ENCODE peak calls at places on chromosomes 1 and 21, in four cellular contexts. One of them, this sample, is unnamed.

GRCh38 chr1:246784621-246785535 is 60.7 kb downstream of the SCCPDH start:
- DNase-seq in left ventricle myocardium inferior: no peak
- DNase-seq in brain microvascular endothelial cell: peak; percentile 65
- DNase-seq in heart right ventricle: no peak
- DNase-seq in this sample: no peak

GRCh38 chr1:173269490-173270230 is 62.5 kb upstream of the TNFSF4 start:
- DNase-seq in left ventricle myocardium inferior: no peak
- DNase-seq in heart right ventricle: no peak
- DNase-seq in brain microvascular endothelial cell: peak; percentile 95
- DNase-seq in this sample: no peak

GRCh38 chr1:109826930-109827349 is 63.2 kb upstream of the EPS8L3 start:
- DNase-seq in left ventricle myocardium inferior: peak; percentile 75
- DNase-seq in heart right ventricle: peak; percentile 63
- DNase-seq in brain microvascular endothelial cell: no peak
- DNase-seq in this sample: peak; percentile 70

GRCh38 chr1:17662786-17663185 is 92.3 kb upstream of the ACTL8 start:
- DNase-seq in brain microvascular endothelial cell: no peak
- DNase-seq in left ventricle myocardium inferior: no peak
- DNase-seq in heart right ventricle: no peak
- DNase-seq in this sample: no peak

GRCh38 chr1:9356829-9357466 is 64.3 kb downstream of the SPSB1 start:
- DNase-seq in brain microvascular endothelial cell: no peak
- DNase-seq in left ventricle myocardium inferior: no peak
- DNase-seq in heart right ventricle: no peak
- DNase-seq in this sample: no peak

GRCh38 chr1:237789619-237790018 is 101.1 kb downstream of the ZP4 start:
- DNase-seq in brain microvascular endothelial cell: no peak
- DNase-seq in heart right ventricle: no peak
- DNase-seq in left ventricle myocardium inferior: no peak
- DNase-seq in this sample: no peak

GRCh38 chr1:202586018-202586821 is 124.0 kb downstream of the SYT2 start:
- DNase-seq in brain microvascular endothelial cell: no peak
- DNase-seq in left ventricle myocardium inferior: no peak
- DNase-seq in heart right ventricle: peak; percentile 26
- DNase-seq in this sample: peak; percentile 45

GRCh38 chr21:38438476-38438893 is 59.8 kb downstream of the ERG start:
- DNase-seq in heart right ventricle: peak; percentile 71
- DNase-seq in brain microvascular endothelial cell: peak; percentile 97
- DNase-seq in left ventricle myocardium inferior: peak; percentile 67
- DNase-seq in this sample: peak; percentile 55

GRCh38 chr1:233300326-233300725 is 4.8 kb upstream of the PCNX2 start:
- DNase-seq in brain microvascular endothelial cell: no peak
- DNase-seq in heart right ventricle: no peak
- DNase-seq in left ventricle myocardium inferior: no peak
- DNase-seq in this sample: no peak

GRCh38 chr1:223304931-223305330 is 59.0 kb downstream of the SUSD4 start:
- DNase-seq in left ventricle myocardium inferior: no peak
- DNase-seq in heart right ventricle: no peak
- DNase-seq in brain microvascular endothelial cell: no peak
- DNase-seq in this sample: no peak

GRCh38 chr1:242428403-242429190 is 95.9 kb downstream of the PLD5 start:
- DNase-seq in brain microvascular endothelial cell: no peak
- DNase-seq in left ventricle myocardium inferior: no peak
- DNase-seq in heart right ventricle: no peak
- DNase-seq in this sample: no peak

GRCh38 chr1:151327903-151328674 is 873 bp upstream of the PI4KB start:
- DNase-seq in left ventricle myocardium inferior: no peak
- DNase-seq in heart right ventricle: peak; percentile 24
- DNase-seq in brain microvascular endothelial cell: no peak
- DNase-seq in this sample: no peak

GRCh38 chr21:30072496-30072895 is 94.1 kb downstream of the CLDN17 start:
- DNase-seq in left ventricle myocardium inferior: no peak
- DNase-seq in brain microvascular endothelial cell: peak; percentile 45
- DNase-seq in heart right ventricle: no peak
- DNase-seq in this sample: peak; percentile 53

GRCh38 chr1:41890841-41891311 is 27.8 kb downstream of the HIVEP3 start:
- DNase-seq in heart right ventricle: peak; percentile 35
- DNase-seq in left ventricle myocardium inferior: peak; percentile 48
- DNase-seq in brain microvascular endothelial cell: no peak
- DNase-seq in this sample: no peak

GRCh38 chr1:233006582-233006981 is 56.2 kb downstream of the NTPCR start:
- DNase-seq in brain microvascular endothelial cell: no peak
- DNase-seq in left ventricle myocardium inferior: no peak
- DNase-seq in heart right ventricle: no peak
- DNase-seq in this sample: no peak

GRCh38 chr1:21573971-21574458 is 64.8 kb downstream of the ALPL start:
- DNase-seq in brain microvascular endothelial cell: peak; percentile 70
- DNase-seq in heart right ventricle: peak; percentile 84
- DNase-seq in left ventricle myocardium inferior: peak; percentile 86
- DNase-seq in this sample: peak; percentile 85

GRCh38 chr1:100611086-100611485 is 73.1 kb downstream of the GPR88 start:
- DNase-seq in left ventricle myocardium inferior: no peak
- DNase-seq in heart right ventricle: no peak
- DNase-seq in brain microvascular endothelial cell: no peak
- DNase-seq in this sample: no peak

GRCh38 chr1:200526709-200527612 is 93.6 kb downstream of the KIF14 start:
- DNase-seq in left ventricle myocardium inferior: no peak
- DNase-seq in brain microvascular endothelial cell: no peak
- DNase-seq in heart right ventricle: no peak
- DNase-seq in this sample: no peak

GRCh38 chr1:41980872-41981653 is 62.3 kb upstream of the HIVEP3 start:
- DNase-seq in left ventricle myocardium inferior: no peak
- DNase-seq in heart right ventricle: no peak
- DNase-seq in brain microvascular endothelial cell: no peak
- DNase-seq in this sample: no peak

GRCh38 chr1:25503551-25504426 is 39.6 kb upstream of the LDLRAP1 start:
- DNase-seq in heart right ventricle: peak; percentile 58
- DNase-seq in left ventricle myocardium inferior: peak; percentile 52
- DNase-seq in brain microvascular endothelial cell: no peak
- DNase-seq in this sample: peak; percentile 65

GRCh38 chr1:108892356-108893140 is 15.8 kb downstream of the GPSM2 start:
- DNase-seq in heart right ventricle: no peak
- DNase-seq in brain microvascular endothelial cell: peak; percentile 19
- DNase-seq in left ventricle myocardium inferior: no peak
- DNase-seq in this sample: no peak

GRCh38 chr1:194378517-194378916 is 1192.1 kb upstream of the B3GALT2 start:
- DNase-seq in brain microvascular endothelial cell: no peak
- DNase-seq in left ventricle myocardium inferior: no peak
- DNase-seq in heart right ventricle: no peak
- DNase-seq in this sample: no peak

GRCh38 chr1:119285482-119285881 is 83.1 kb upstream of the HAO2 start:
- DNase-seq in brain microvascular endothelial cell: peak; percentile 74
- DNase-seq in left ventricle myocardium inferior: no peak
- DNase-seq in heart right ventricle: no peak
- DNase-seq in this sample: no peak

GRCh38 chr21:44791246-44791645 is 10.4 kb downstream of the UBE2G2 start:
- DNase-seq in left ventricle myocardium inferior: no peak
- DNase-seq in brain microvascular endothelial cell: no peak
- DNase-seq in heart right ventricle: no peak
- DNase-seq in this sample: no peak

GRCh38 chr1:173628888-173629287 is 6.2 kb upstream of the TEX50 start:
- DNase-seq in brain microvascular endothelial cell: no peak
- DNase-seq in left ventricle myocardium inferior: no peak
- DNase-seq in heart right ventricle: no peak
- DNase-seq in this sample: no peak

GRCh38 chr1:198892065-198892464 is 253.2 kb downstream of the PTPRC start:
- DNase-seq in brain microvascular endothelial cell: peak; percentile 63
- DNase-seq in left ventricle myocardium inferior: no peak
- DNase-seq in heart right ventricle: no peak
- DNase-seq in this sample: no peak

GRCh38 chr1:33641099-33641830 is 168.8 kb downstream of the ZSCAN20 start:
- DNase-seq in left ventricle myocardium inferior: no peak
- DNase-seq in heart right ventricle: no peak
- DNase-seq in brain microvascular endothelial cell: peak; percentile 14
- DNase-seq in this sample: no peak

GRCh38 chr1:205440121-205440475 is 15.7 kb downstream of the BLACAT1 start:
- DNase-seq in left ventricle myocardium inferior: no peak
- DNase-seq in heart right ventricle: no peak
- DNase-seq in brain microvascular endothelial cell: no peak
- DNase-seq in this sample: no peak

GRCh38 chr1:151888972-151889570 is 20.2 kb downstream of the THEM4 start:
- DNase-seq in heart right ventricle: no peak
- DNase-seq in left ventricle myocardium inferior: no peak
- DNase-seq in brain microvascular endothelial cell: no peak
- DNase-seq in this sample: no peak

GRCh38 chr1:82991569-82991968 is 1007.4 kb downstream of the TTLL7 start:
- DNase-seq in brain microvascular endothelial cell: no peak
- DNase-seq in heart right ventricle: no peak
- DNase-seq in left ventricle myocardium inferior: no peak
- DNase-seq in this sample: no peak

GRCh38 chr1:207064546-207064945 is 11.5 kb downstream of the PFKFB2 start:
- DNase-seq in heart right ventricle: peak; percentile 32
- DNase-seq in left ventricle myocardium inferior: peak; percentile 54
- DNase-seq in brain microvascular endothelial cell: no peak
- DNase-seq in this sample: no peak

GRCh38 chr1:211734791-211735190 is 59.4 kb upstream of the NEK2 start:
- DNase-seq in heart right ventricle: no peak
- DNase-seq in brain microvascular endothelial cell: no peak
- DNase-seq in left ventricle myocardium inferior: no peak
- DNase-seq in this sample: no peak

GRCh38 chr1:104195395-104195794 is 445.7 kb downstream of the AMY1C start:
- DNase-seq in left ventricle myocardium inferior: no peak
- DNase-seq in brain microvascular endothelial cell: no peak
- DNase-seq in heart right ventricle: no peak
- DNase-seq in this sample: no peak

GRCh38 chr1:227788279-227789041 is 27.0 kb upstream of the PRSS38 start:
- DNase-seq in heart right ventricle: no peak
- DNase-seq in brain microvascular endothelial cell: no peak
- DNase-seq in left ventricle myocardium inferior: no peak
- DNase-seq in this sample: no peak

GRCh38 chr1:186927884-186928283 is 99.1 kb downstream of the PLA2G4A start:
- DNase-seq in heart right ventricle: no peak
- DNase-seq in left ventricle myocardium inferior: no peak
- DNase-seq in brain microvascular endothelial cell: no peak
- DNase-seq in this sample: no peak

GRCh38 chr1:116556289-116557006 is 14.4 kb downstream of the CD58 start:
- DNase-seq in heart right ventricle: peak; percentile 49
- DNase-seq in left ventricle myocardium inferior: peak; percentile 57
- DNase-seq in brain microvascular endothelial cell: peak; percentile 96
- DNase-seq in this sample: no peak

GRCh38 chr21:22096314-22096713 is 1098.1 kb downstream of the NCAM2 start:
- DNase-seq in left ventricle myocardium inferior: no peak
- DNase-seq in heart right ventricle: no peak
- DNase-seq in brain microvascular endothelial cell: no peak
- DNase-seq in this sample: no peak

DNA sequence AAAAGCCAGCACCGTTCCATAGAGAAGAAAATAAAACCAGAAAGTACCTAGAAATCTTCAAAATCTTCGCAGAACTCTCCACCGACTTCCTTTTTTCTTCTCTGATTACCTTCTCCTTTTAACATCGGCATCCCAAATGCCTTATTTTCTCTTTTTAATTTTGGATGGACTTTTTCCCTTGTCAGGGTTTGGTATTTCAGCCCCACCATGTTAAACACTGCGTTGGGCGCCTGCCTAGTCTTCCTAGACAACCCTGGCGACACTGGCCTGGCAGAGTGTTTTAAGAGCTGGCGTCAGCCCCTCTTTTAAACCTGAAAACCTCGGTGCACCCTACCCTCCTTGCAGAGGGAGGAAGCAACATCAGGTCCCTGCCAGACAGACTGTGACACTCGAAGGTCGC is 66.0 kb upstream of the EFHD2 start:
- DNase-seq in left ventricle myocardium inferior: peak; percentile 71
- DNase-seq in brain microvascular endothelial cell: peak; percentile 55
- DNase-seq in heart right ventricle: peak; percentile 63
- DNase-seq in this sample: peak; percentile 53
- H3K4me3 ChIP-seq in left ventricle myocardium inferior: no peak overlapping the region
- H3K4me3 ChIP-seq in brain microvascular endothelial cell: no peak overlapping the region
- H3K4me3 ChIP-seq in heart right ventricle: peak overlapping the region; percentile 28
- H3K4me3 ChIP-seq in this sample: no peak overlapping the region

GRCh38 chr1:182484067-182484466 is 34.1 kb downstream of the RGSL1 start:
- DNase-seq in left ventricle myocardium inferior: no peak
- DNase-seq in heart right ventricle: no peak
- DNase-seq in brain microvascular endothelial cell: no peak
- DNase-seq in this sample: no peak
- H3K4me3 ChIP-seq in left ventricle myocardium inferior: no peak overlapping the region
- H3K4me3 ChIP-seq in heart right ventricle: no peak overlapping the region
- H3K4me3 ChIP-seq in brain microvascular endothelial cell: no peak overlapping the region
- H3K4me3 ChIP-seq in this sample: no peak overlapping the region

GRCh38 chr1:179742717-179743678 is at the start of gene FAM163A:
- DNase-seq in brain microvascular endothelial cell: no peak
- DNase-seq in left ventricle myocardium inferior: no peak
- DNase-seq in heart right ventricle: peak; percentile 14
- DNase-seq in this sample: no peak
- H3K4me3 ChIP-seq in brain microvascular endothelial cell: peak within 1 kb of the TSS; percentile 3
- H3K4me3 ChIP-seq in left ventricle myocardium inferior: peak within 1 kb of the TSS; percentile 66
- H3K4me3 ChIP-seq in heart right ventricle: peak within 1 kb of the TSS; percentile 49
- H3K4me3 ChIP-seq in this sample: peak within 1 kb of the TSS; percentile 59

DNA sequence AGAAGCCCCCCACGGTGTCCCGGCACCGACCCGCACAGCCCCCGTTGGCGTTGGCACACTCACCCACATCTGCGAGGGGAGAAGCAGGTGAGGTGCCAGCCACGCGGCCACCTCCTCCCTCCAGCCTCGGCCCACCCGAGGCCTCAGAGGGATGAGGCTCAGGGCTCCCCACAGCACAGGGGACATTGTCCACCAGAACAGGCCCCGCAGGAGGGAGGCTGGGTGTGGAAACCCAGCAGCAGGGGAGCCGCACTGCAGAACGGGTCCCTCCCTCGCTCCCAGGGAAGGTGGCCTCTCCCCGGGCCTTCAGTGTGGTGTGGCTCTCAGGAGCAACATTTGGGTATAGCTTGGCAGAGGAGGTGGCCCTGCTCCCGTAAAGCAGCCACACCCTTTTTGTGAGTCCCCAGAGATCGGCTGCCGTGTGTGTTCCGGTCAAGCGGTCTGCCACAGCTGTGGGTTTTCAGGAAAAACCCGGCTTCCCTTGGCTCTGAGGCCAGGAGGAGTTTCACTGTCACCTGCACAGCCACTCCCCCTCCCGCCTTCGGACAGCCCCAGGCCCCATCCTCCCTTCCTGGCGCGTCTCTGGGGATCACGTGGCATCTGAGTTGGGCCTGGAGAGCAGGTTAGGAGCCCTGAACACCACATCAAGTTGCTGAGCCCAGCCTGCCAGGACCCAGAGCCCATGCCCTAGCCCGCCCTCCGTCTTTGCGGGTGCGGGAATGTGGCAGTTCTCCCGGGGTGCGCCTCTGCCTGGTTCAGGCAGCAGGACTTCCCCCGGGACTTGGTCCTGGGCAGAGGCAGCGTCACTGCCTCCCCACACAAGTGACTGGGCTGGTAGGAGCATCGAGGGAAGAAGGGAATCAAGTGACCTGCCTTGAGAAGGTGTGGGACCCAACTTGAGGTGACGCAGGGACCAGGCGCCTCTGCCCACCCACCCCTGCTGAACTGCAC is 64.0 kb downstream of the MEGF6 start:
- DNase-seq in brain microvascular endothelial cell: no peak
- DNase-seq in left ventricle myocardium inferior: no peak
- DNase-seq in heart right ventricle: no peak
- DNase-seq in this sample: no peak
- H3K4me3 ChIP-seq in brain microvascular endothelial cell: no peak overlapping the region
- H3K4me3 ChIP-seq in left ventricle myocardium inferior: no peak overlapping the region
- H3K4me3 ChIP-seq in heart right ventricle: no peak overlapping the region
- H3K4me3 ChIP-seq in this sample: no peak overlapping the region

GRCh38 chr1:159921251-159921650 is 4.1 kb downstream of the TAGLN2 start:
- DNase-seq in brain microvascular endothelial cell: no peak
- DNase-seq in left ventricle myocardium inferior: no peak
- DNase-seq in heart right ventricle: no peak
- DNase-seq in this sample: no peak
- H3K4me3 ChIP-seq in brain microvascular endothelial cell: no peak overlapping the region
- H3K4me3 ChIP-seq in left ventricle myocardium inferior: peak overlapping the region; percentile 91
- H3K4me3 ChIP-seq in heart right ventricle: no peak overlapping the region
- H3K4me3 ChIP-seq in this sample: no peak overlapping the region

GRCh38 chr1:69638673-69639072 is 71.0 kb downstream of the LRRC7 start:
- DNase-seq in heart right ventricle: no peak
- DNase-seq in left ventricle myocardium inferior: no peak
- DNase-seq in brain microvascular endothelial cell: no peak
- DNase-seq in this sample: no peak
- H3K4me3 ChIP-seq in heart right ventricle: no peak overlapping the region
- H3K4me3 ChIP-seq in left ventricle myocardium inferior: no peak overlapping the region
- H3K4me3 ChIP-seq in brain microvascular endothelial cell: no peak overlapping the region
- H3K4me3 ChIP-seq in this sample: no peak overlapping the region

This sample was measured in testis.